ENCODE peak calls at places on chromosomes 12 and 14, in ten cellular contexts. One of them, this sample, is unnamed.

GRCh38 chr14:26596722-26597030 is 1.2 kb downstream of the NOVA1 start:
- DNase-seq in adrenal gland: no peak
- DNase-seq in brain microvascular endothelial cell: no peak
- DNase-seq in right lobe of liver: no peak
- DNase-seq in endodermal cell: peak; percentile 57
- DNase-seq in fibroblast of lung: peak; percentile 25
- DNase-seq in uterus: peak; percentile 28
- DNase-seq in RWPE2: no peak
- DNase-seq in endothelial cell: peak; percentile 9
- DNase-seq in suprapubic skin: no peak
- DNase-seq in this sample: no peak

GRCh38 chr12:51389302-51389999 is 1.8 kb downstream of the GALNT6 start:
- DNase-seq in endothelial cell: no peak
- DNase-seq in adrenal gland: no peak
- DNase-seq in fibroblast of lung: peak; percentile 96
- DNase-seq in brain microvascular endothelial cell: no peak
- DNase-seq in RWPE2: no peak
- DNase-seq in suprapubic skin: no peak
- DNase-seq in endodermal cell: peak; percentile 46
- DNase-seq in uterus: no peak
- DNase-seq in right lobe of liver: no peak
- DNase-seq in this sample: peak; percentile 70

GRCh38 chr12:26976687-26977086 is 37.5 kb downstream of the TM7SF3 start:
- DNase-seq in right lobe of liver: no peak
- DNase-seq in endothelial cell: no peak
- DNase-seq in uterus: no peak
- DNase-seq in fibroblast of lung: no peak
- DNase-seq in RWPE2: no peak
- DNase-seq in suprapubic skin: no peak
- DNase-seq in adrenal gland: no peak
- DNase-seq in brain microvascular endothelial cell: no peak
- DNase-seq in endodermal cell: no peak
- DNase-seq in this sample: no peak

GRCh38 chr14:54446201-54446693 is 5.1 kb upstream of the CNIH1 start:
- DNase-seq in endothelial cell: no peak
- DNase-seq in endodermal cell: no peak
- DNase-seq in brain microvascular endothelial cell: no peak
- DNase-seq in fibroblast of lung: peak; percentile 17
- DNase-seq in uterus: peak; percentile 94
- DNase-seq in adrenal gland: no peak
- DNase-seq in suprapubic skin: no peak
- DNase-seq in RWPE2: peak; percentile 84
- DNase-seq in right lobe of liver: no peak
- DNase-seq in this sample: no peak

GRCh38 chr12:26126340-26127284 is 1.8 kb upstream of the BHLHE41 start:
- DNase-seq in endothelial cell: peak; percentile 79
- DNase-seq in uterus: peak; percentile 79
- DNase-seq in fibroblast of lung: peak; percentile 76
- DNase-seq in suprapubic skin: peak; percentile 92
- DNase-seq in endodermal cell: peak; percentile 96
- DNase-seq in brain microvascular endothelial cell: peak; percentile 68
- DNase-seq in RWPE2: peak; percentile 57
- DNase-seq in right lobe of liver: peak; percentile 78
- DNase-seq in adrenal gland: peak; percentile 91
- DNase-seq in this sample: peak; percentile 47

GRCh38 chr12:2046959-2047358 is 5.8 kb upstream of the CACNA1C start:
- DNase-seq in right lobe of liver: no peak
- DNase-seq in RWPE2: no peak
- DNase-seq in uterus: no peak
- DNase-seq in suprapubic skin: no peak
- DNase-seq in endodermal cell: no peak
- DNase-seq in fibroblast of lung: no peak
- DNase-seq in adrenal gland: no peak
- DNase-seq in endothelial cell: no peak
- DNase-seq in brain microvascular endothelial cell: no peak
- DNase-seq in this sample: no peak

GRCh38 chr12:15045451-15045850 is 72.6 kb downstream of the PDE6H start:
- DNase-seq in brain microvascular endothelial cell: no peak
- DNase-seq in suprapubic skin: no peak
- DNase-seq in fibroblast of lung: no peak
- DNase-seq in endodermal cell: no peak
- DNase-seq in adrenal gland: no peak
- DNase-seq in uterus: peak; percentile 31
- DNase-seq in endothelial cell: no peak
- DNase-seq in RWPE2: no peak
- DNase-seq in right lobe of liver: no peak
- DNase-seq in this sample: no peak

GRCh38 chr12:49294804-49295086 is 202 bp upstream of the PRPH start:
- DNase-seq in endodermal cell: no peak
- DNase-seq in adrenal gland: no peak
- DNase-seq in fibroblast of lung: no peak
- DNase-seq in endothelial cell: no peak
- DNase-seq in suprapubic skin: no peak
- DNase-seq in brain microvascular endothelial cell: no peak
- DNase-seq in uterus: no peak
- DNase-seq in right lobe of liver: no peak
- DNase-seq in RWPE2: no peak
- DNase-seq in this sample: no peak

GRCh38 chr14:37594916-37595808 is at the start of the genes FOXA1 and TTC6:
- DNase-seq in brain microvascular endothelial cell: no peak
- DNase-seq in adrenal gland: peak; percentile 58
- DNase-seq in endothelial cell: peak; percentile 43
- DNase-seq in fibroblast of lung: no peak
- DNase-seq in endodermal cell: peak; percentile 84
- DNase-seq in uterus: no peak
- DNase-seq in RWPE2: peak; percentile 82
- DNase-seq in suprapubic skin: no peak
- DNase-seq in right lobe of liver: peak; percentile 87
- DNase-seq in this sample: no peak

GRCh38 chr12:70754330-70754741 is 117.1 kb upstream of the PTPRB start:
- DNase-seq in uterus: no peak
- DNase-seq in fibroblast of lung: no peak
- DNase-seq in right lobe of liver: no peak
- DNase-seq in brain microvascular endothelial cell: no peak
- DNase-seq in RWPE2: no peak
- DNase-seq in suprapubic skin: no peak
- DNase-seq in endodermal cell: no peak
- DNase-seq in endothelial cell: no peak
- DNase-seq in adrenal gland: no peak
- DNase-seq in this sample: no peak

GRCh38 chr12:103727638-103728037 is 113.4 kb downstream of the NT5DC3 start:
- DNase-seq in RWPE2: no peak
- DNase-seq in fibroblast of lung: no peak
- DNase-seq in endothelial cell: no peak
- DNase-seq in brain microvascular endothelial cell: no peak
- DNase-seq in suprapubic skin: no peak
- DNase-seq in uterus: no peak
- DNase-seq in endodermal cell: no peak
- DNase-seq in right lobe of liver: no peak
- DNase-seq in adrenal gland: no peak
- DNase-seq in this sample: no peak

GRCh38 chr14:68619805-68620574 is 172.9 kb downstream of the ZFP36L1 start:
- DNase-seq in brain microvascular endothelial cell: peak; percentile 88
- DNase-seq in right lobe of liver: no peak
- DNase-seq in RWPE2: no peak
- DNase-seq in fibroblast of lung: peak; percentile 44
- DNase-seq in endothelial cell: no peak
- DNase-seq in uterus: peak; percentile 60
- DNase-seq in endodermal cell: peak; percentile 22
- DNase-seq in adrenal gland: peak; percentile 91
- DNase-seq in suprapubic skin: no peak
- DNase-seq in this sample: no peak

GRCh38 chr12:95646781-95647184 is 95.5 kb upstream of the USP44 start:
- DNase-seq in uterus: no peak
- DNase-seq in right lobe of liver: no peak
- DNase-seq in adrenal gland: no peak
- DNase-seq in fibroblast of lung: no peak
- DNase-seq in endothelial cell: no peak
- DNase-seq in endodermal cell: no peak
- DNase-seq in RWPE2: no peak
- DNase-seq in suprapubic skin: no peak
- DNase-seq in brain microvascular endothelial cell: peak; percentile 77
- DNase-seq in this sample: no peak

GRCh38 chr12:25321772-25322171 is 71.0 kb upstream of the KRAS start:
- DNase-seq in right lobe of liver: no peak
- DNase-seq in adrenal gland: no peak
- DNase-seq in endothelial cell: no peak
- DNase-seq in suprapubic skin: no peak
- DNase-seq in RWPE2: no peak
- DNase-seq in uterus: no peak
- DNase-seq in brain microvascular endothelial cell: no peak
- DNase-seq in endodermal cell: no peak
- DNase-seq in fibroblast of lung: no peak
- DNase-seq in this sample: no peak

GRCh38 chr12:69291278-69291593 is 51.9 kb downstream of the CPSF6 start:
- DNase-seq in endodermal cell: no peak
- DNase-seq in endothelial cell: no peak
- DNase-seq in RWPE2: no peak
- DNase-seq in suprapubic skin: no peak
- DNase-seq in uterus: no peak
- DNase-seq in fibroblast of lung: no peak
- DNase-seq in brain microvascular endothelial cell: no peak
- DNase-seq in right lobe of liver: no peak
- DNase-seq in adrenal gland: no peak
- DNase-seq in this sample: no peak
- TF ChIP-seq CTCF in endodermal cell: no peak
- TF ChIP-seq CTCF in endothelial cell: peak; percentile 21
- TF ChIP-seq CTCF in RWPE2: peak; percentile 74
- TF ChIP-seq CTCF in suprapubic skin: no peak
- TF ChIP-seq CTCF in uterus: no peak
- TF ChIP-seq CTCF in fibroblast of lung: no peak
- TF ChIP-seq CTCF in brain microvascular endothelial cell: no peak
- TF ChIP-seq CTCF in right lobe of liver: no peak
- TF ChIP-seq CTCF in adrenal gland: no peak
- TF ChIP-seq CTCF in this sample: peak; percentile 59

GRCh38 chr14:100278702-100279101 is 27.5 kb downstream of the SLC25A29 start:
- DNase-seq in adrenal gland: no peak
- DNase-seq in right lobe of liver: no peak
- DNase-seq in endodermal cell: peak; percentile 34
- DNase-seq in brain microvascular endothelial cell: peak; percentile 63
- DNase-seq in suprapubic skin: no peak
- DNase-seq in fibroblast of lung: peak; percentile 60
- DNase-seq in uterus: no peak
- DNase-seq in RWPE2: no peak
- DNase-seq in endothelial cell: no peak
- DNase-seq in this sample: no peak
- TF ChIP-seq CTCF in adrenal gland: no peak
- TF ChIP-seq CTCF in right lobe of liver: no peak
- TF ChIP-seq CTCF in endodermal cell: no peak
- TF ChIP-seq CTCF in brain microvascular endothelial cell: peak; percentile 45
- TF ChIP-seq CTCF in suprapubic skin: no peak
- TF ChIP-seq CTCF in fibroblast of lung: peak; percentile 33
- TF ChIP-seq CTCF in uterus: no peak
- TF ChIP-seq CTCF in RWPE2: peak; percentile 34
- TF ChIP-seq CTCF in endothelial cell: no peak
- TF ChIP-seq CTCF in this sample: no peak

GRCh38 chr14:59868021-59868420 is 2.6 kb downstream of the RTN1 start:
- DNase-seq in right lobe of liver: no peak
- DNase-seq in adrenal gland: no peak
- DNase-seq in suprapubic skin: no peak
- DNase-seq in brain microvascular endothelial cell: no peak
- DNase-seq in endodermal cell: no peak
- DNase-seq in endothelial cell: no peak
- DNase-seq in uterus: no peak
- DNase-seq in fibroblast of lung: no peak
- DNase-seq in RWPE2: no peak
- DNase-seq in this sample: no peak

GRCh38 chr14:59869381-59870255 is 958 bp downstream of the RTN1 start:
- DNase-seq in endothelial cell: peak; percentile 43
- DNase-seq in uterus: no peak
- DNase-seq in endodermal cell: peak; percentile 71
- DNase-seq in right lobe of liver: no peak
- DNase-seq in adrenal gland: no peak
- DNase-seq in fibroblast of lung: no peak
- DNase-seq in RWPE2: no peak
- DNase-seq in suprapubic skin: no peak
- DNase-seq in brain microvascular endothelial cell: no peak
- DNase-seq in this sample: no peak

GRCh38 chr14:59871166-59871495 is 555 bp upstream of the RTN1 start:
- DNase-seq in adrenal gland: no peak
- DNase-seq in endodermal cell: no peak
- DNase-seq in fibroblast of lung: no peak
- DNase-seq in brain microvascular endothelial cell: no peak
- DNase-seq in endothelial cell: no peak
- DNase-seq in uterus: no peak
- DNase-seq in suprapubic skin: no peak
- DNase-seq in right lobe of liver: no peak
- DNase-seq in RWPE2: no peak
- DNase-seq in this sample: no peak

DNA sequence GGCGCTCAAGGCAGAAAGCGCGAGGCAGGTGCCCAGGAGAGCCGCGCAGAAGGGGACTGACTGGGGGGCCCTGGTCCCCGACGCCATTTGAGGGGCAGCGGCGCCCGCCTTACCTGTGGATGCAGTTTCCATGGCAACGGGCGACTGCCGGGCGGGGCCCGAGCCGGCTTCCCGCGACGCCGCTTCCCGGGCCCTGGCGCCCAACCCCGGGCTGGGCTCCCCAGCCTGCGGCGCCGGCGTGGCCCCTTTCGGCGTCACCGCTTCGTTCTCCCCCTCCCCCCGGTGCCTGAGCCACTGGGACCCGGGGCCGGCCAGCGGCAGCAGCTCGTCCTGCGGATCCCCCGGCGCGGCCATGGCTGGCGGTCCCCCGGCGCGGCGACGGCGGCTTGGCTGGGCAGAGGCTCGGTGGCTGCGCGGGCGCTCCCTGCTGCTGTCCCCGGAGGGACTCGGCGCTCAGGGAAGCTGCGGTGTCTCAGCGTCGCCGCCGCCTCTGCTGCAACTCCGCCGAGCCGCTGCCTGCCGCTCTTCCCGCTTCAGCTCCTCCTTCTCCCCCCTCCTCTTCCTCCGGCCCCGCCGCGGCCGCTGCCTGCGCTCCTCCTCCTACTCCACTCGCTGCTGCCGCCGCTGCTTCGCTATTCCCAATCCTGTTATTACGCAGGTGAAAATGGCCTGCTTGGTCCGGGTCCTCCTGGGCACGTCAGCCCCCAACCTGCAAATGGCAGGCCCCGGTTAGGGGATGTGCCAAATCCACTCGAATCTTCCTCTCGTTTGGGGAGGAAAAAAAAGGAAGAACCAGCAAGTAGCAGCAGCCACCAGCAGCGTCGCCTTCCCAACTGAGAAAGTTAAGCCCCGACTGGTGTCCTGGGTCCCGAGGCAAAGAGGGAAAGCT is at the start of gene RTN1:
- DNase-seq in right lobe of liver: peak; percentile 69
- DNase-seq in RWPE2: no peak
- DNase-seq in adrenal gland: peak; percentile 60
- DNase-seq in suprapubic skin: peak; percentile 79
- DNase-seq in uterus: no peak
- DNase-seq in fibroblast of lung: peak; percentile 34
- DNase-seq in brain microvascular endothelial cell: no peak
- DNase-seq in endothelial cell: peak; percentile 58
- DNase-seq in endodermal cell: peak; percentile 90
- DNase-seq in this sample: peak; percentile 36
- TF ChIP-seq CTCF in right lobe of liver: no peak
- TF ChIP-seq CTCF in RWPE2: no peak
- TF ChIP-seq CTCF in adrenal gland: no peak
- TF ChIP-seq CTCF in suprapubic skin: no peak
- TF ChIP-seq CTCF in uterus: no peak
- TF ChIP-seq CTCF in fibroblast of lung: no peak
- TF ChIP-seq CTCF in brain microvascular endothelial cell: no peak
- TF ChIP-seq CTCF in endothelial cell: no peak
- TF ChIP-seq CTCF in endodermal cell: peak; percentile 17
- TF ChIP-seq CTCF in this sample: no peak

GRCh38 chr14:104112113-104112505 is 26.3 kb upstream of the KIF26A start:
- DNase-seq in endodermal cell: peak; percentile 22
- DNase-seq in uterus: no peak
- DNase-seq in RWPE2: peak; percentile 65
- DNase-seq in suprapubic skin: peak; percentile 59
- DNase-seq in right lobe of liver: peak; percentile 31
- DNase-seq in brain microvascular endothelial cell: no peak
- DNase-seq in adrenal gland: no peak
- DNase-seq in fibroblast of lung: no peak
- DNase-seq in endothelial cell: no peak
- DNase-seq in this sample: no peak
- TF ChIP-seq CTCF in endodermal cell: no peak
- TF ChIP-seq CTCF in uterus: no peak
- TF ChIP-seq CTCF in RWPE2: no peak
- TF ChIP-seq CTCF in suprapubic skin: no peak
- TF ChIP-seq CTCF in right lobe of liver: no peak
- TF ChIP-seq CTCF in brain microvascular endothelial cell: no peak
- TF ChIP-seq CTCF in adrenal gland: no peak
- TF ChIP-seq CTCF in fibroblast of lung: no peak
- TF ChIP-seq CTCF in endothelial cell: no peak
- TF ChIP-seq CTCF in this sample: no peak

This sample was measured in activated CD8-positive, alpha-beta T cell treated with anti-CD3 and anti-CD28 coated beads for 36 hours.